ENCODE peak calls at places on chromosomes 16 and 17, in four cellular contexts. Y, G, L and I are unnamed samples.
A peak's percentile ranks its signal among the peaks of the same experiment; 100 is the strongest.

GRCh38 chr17:80891096-80892018 is 100.3 kb upstream of the CHMP6 start:
- DNase-seq in Y (peak; percentile 87), G (peak; percentile 90), L (peak; percentile 30), I (peak; percentile 85)

GRCh38 chr16:22624038-22624656 is 113.5 kb downstream of the NPIPB5 start:
- DNase-seq in Y (no peak), G (no peak), L (no peak), I (no peak)

GRCh38 chr16:74743668-74744299 is 30.8 kb downstream of the FA2H start:
- DNase-seq in Y (peak; percentile 92), G (no peak), L (peak; percentile 97), I (peak; percentile 99)

GRCh38 chr16:30112197-30113030 is 923 bp downstream of the GDPD3 start:
- DNase-seq in Y (peak; percentile 76), G (no peak), L (peak; percentile 66), I (peak; percentile 48)

GRCh38 chr16:548586-548985 is 11.6 kb upstream of the PRR35 start:
- DNase-seq in Y (no peak), G (no peak), L (no peak), I (no peak)

GRCh38 chr16:17466876-17467275 is 3.9 kb downstream of the XYLT1 start:
- DNase-seq in Y (no peak), G (no peak), L (no peak), I (no peak)

GRCh38 chr17:75516619-75517276 is 420 bp downstream of the TSEN54 start:
- DNase-seq in Y (peak; percentile 43), G (no peak), L (no peak), I (no peak)

GRCh38 chr17:7023576-7024401 is 939 bp downstream of the BCL6B start:
- DNase-seq in Y (peak; percentile 95), G (no peak), L (peak; percentile 93), I (peak; percentile 88)

GRCh38 chr17:39264119-39264518 is 38.4 kb upstream of the STAC2 start:
- DNase-seq in Y (peak; percentile 45), G (no peak), L (no peak), I (no peak)

GRCh38 chr17:45834471-45835396 is 9.9 kb upstream of the SPPL2C start:
- DNase-seq in Y (no peak), G (no peak), L (no peak), I (peak; percentile 5)

GRCh38 chr16:26981266-26981938 is 85.3 kb upstream of the C16orf82 start:
- DNase-seq in Y (no peak), G (peak; percentile 41), L (no peak), I (no peak)

GRCh38 chr16:84518804-84519341 is 14.4 kb upstream of the MEAK7 start:
- DNase-seq in Y (no peak), G (no peak), L (no peak), I (no peak)

GRCh38 chr17:66829386-66829864 is 5.5 kb upstream of the CACNG5 start:
- DNase-seq in Y (peak; percentile 61), G (peak; percentile 70), L (peak; percentile 52), I (peak; percentile 78)

GRCh38 chr16:78697426-78697825 is 598.0 kb downstream of the WWOX start:
- DNase-seq in Y (no peak), G (no peak), L (no peak), I (no peak)

GRCh38 chr17:63406689-63407330 is 39.3 kb downstream of the CYB561 start:
- DNase-seq in Y (peak; percentile 89), G (peak; percentile 95), L (peak; percentile 75), I (peak; percentile 87)

GRCh38 chr17:81366648-81367047 is 28.6 kb upstream of the BAHCC1 start:
- DNase-seq in Y (no peak), G (no peak), L (no peak), I (no peak)

GRCh38 chr16:2969545-2970521 is 685 bp downstream of the PAQR4 start:
- DNase-seq in Y (peak; percentile 83), G (no peak), L (peak; percentile 69), I (peak; percentile 79)

GRCh38 chr16:75491876-75492275 is 3.4 kb downstream of the CHST6 start:
- DNase-seq in Y (peak; percentile 74), G (no peak), L (no peak), I (no peak)

GRCh38 chr16:85027968-85028637 is 508 bp downstream of the KIAA0513 start:
- DNase-seq in Y (no peak), G (no peak), L (no peak), I (no peak)

GRCh38 chr17:17837966-17838962 is 1.5 kb upstream of the SREBF1 start:
- DNase-seq in Y (peak; percentile 84), G (no peak), L (no peak), I (peak; percentile 52)
- H3K4me3 ChIP-seq in Y (no peak overlapping the region), G (no peak overlapping the region), L (no peak overlapping the region), I (no peak overlapping the region)

GRCh38 chr17:71237903-71238538 is 882.8 kb upstream of the SOX9 start:
- DNase-seq in Y (no peak), G (peak; percentile 44), L (no peak), I (peak; percentile 67)
- TF ChIP-seq CTCF in Y (peak; percentile 11), G (peak; percentile 19), L (no peak), I (peak; percentile 52)

GRCh38 chr17:41864837-41865595 is at the start of gene KLHL11:
- DNase-seq in Y (peak; percentile 92), G (peak; percentile 74), L (peak; percentile 92), I (peak; percentile 94)

GRCh38 chr17:41865596-41865893 is 322 bp upstream of the KLHL11 start:
- DNase-seq in Y (no peak), G (no peak), L (no peak), I (no peak)

GRCh38 chr17:41864498-41864836 is 756 bp downstream of the KLHL11 start:
- DNase-seq in Y (no peak), G (no peak), L (no peak), I (no peak)

GRCh38 chr17:41860254-41860931 is 4.8 kb downstream of the KLHL11 start:
- DNase-seq in Y (no peak), G (no peak), L (no peak), I (no peak)

GRCh38 chr17:41863074-41863843 is 2.0 kb downstream of the KLHL11 start:
- DNase-seq in Y (no peak), G (no peak), L (no peak), I (no peak)
- H3K4me3 ChIP-seq in Y (peak overlapping the region; percentile 76), G (peak overlapping the region; percentile 90), L (peak overlapping the region; percentile 77), I (peak overlapping the region; percentile 91)

GRCh38 chr17:2170023-2170422 is 115.1 kb downstream of the HIC1 start:
- DNase-seq in Y (no peak), G (no peak), L (no peak), I (peak; percentile 27)
- TF ChIP-seq CTCF in Y (no peak), G (no peak), L (no peak), I (peak; percentile 21)

GRCh38 chr17:78324391-78325075 is 35.3 kb downstream of the SOCS3 start:
- DNase-seq in Y (peak; percentile 76), G (peak; percentile 57), L (no peak), I (no peak)
- H3K4me3 ChIP-seq in Y (no peak overlapping the region), G (no peak overlapping the region), L (peak overlapping the region; percentile 7), I (no peak overlapping the region)

DNA sequence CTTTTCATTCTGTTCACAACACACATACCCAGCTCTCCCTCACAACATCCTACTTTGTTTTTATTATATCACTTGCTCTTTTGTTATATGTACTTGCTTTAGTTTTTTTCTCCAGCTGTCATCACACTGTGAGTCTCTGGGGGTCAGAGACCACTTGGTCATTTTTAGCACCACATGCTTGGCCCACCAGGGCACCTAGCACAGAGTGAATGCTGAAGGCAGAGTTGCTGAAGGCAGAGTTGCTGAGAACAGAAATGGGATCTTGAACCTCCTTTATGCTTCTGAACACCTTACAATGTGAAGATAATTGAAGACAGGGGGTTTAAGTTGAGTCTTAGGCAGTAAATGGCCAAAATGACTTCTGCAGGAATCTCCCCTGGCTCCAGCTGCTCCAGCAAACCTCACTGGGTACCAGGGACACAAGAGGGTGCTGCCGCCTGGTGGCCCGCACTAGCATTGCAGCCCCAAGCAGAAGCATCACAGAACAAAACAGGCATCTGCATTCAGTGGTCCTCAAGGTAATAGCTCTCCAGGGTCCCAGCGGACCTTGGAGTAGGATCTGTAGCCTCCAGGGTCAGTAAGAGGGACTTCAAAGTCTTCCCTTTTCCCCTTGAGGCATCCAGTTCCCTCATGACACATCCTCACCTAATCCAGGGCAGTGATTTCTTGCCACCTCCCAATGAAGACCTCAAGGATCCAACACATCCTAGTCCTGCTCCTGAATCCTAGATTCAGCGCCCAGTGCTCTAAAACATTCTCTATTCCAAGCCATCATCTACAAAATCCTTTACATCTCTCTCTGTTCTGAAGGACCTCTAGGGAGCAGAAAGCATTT is 1972.6 kb downstream of the TP53TG3F start:
- DNase-seq in Y (peak; percentile 17), G (no peak), L (no peak), I (peak; percentile 10)
- TF ChIP-seq CTCF in Y (peak; percentile 12), G (peak; percentile 17), L (no peak), I (peak; percentile 46)

DNA sequence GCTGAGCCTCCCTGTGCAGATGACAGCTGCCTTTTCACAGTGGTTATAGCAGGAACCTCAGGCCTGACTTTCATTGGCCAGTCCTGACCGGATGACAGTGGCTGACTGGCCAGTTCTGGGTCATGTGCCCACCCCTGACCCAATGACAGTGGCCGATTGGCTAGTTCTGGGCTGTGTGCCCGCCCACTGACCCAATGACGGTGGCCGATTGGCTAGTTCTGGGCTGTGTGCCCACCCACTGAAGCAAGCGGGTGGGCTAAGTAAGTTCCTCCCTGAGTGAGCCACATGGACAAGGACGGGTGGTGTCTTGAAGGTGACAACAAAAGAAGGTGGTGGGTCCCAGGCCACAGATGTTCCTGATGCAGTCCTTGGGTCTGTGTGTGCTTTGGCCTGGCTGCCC is 9.5 kb downstream of the DEF8 start:
- DNase-seq in Y (peak; percentile 61), G (no peak), L (no peak), I (peak; percentile 17)
- H3K4me3 ChIP-seq in Y (no peak overlapping the region), G (no peak overlapping the region), L (no peak overlapping the region), I (no peak overlapping the region)